ENCODE peak calls at places on chromosomes 7 and 10, in five cellular contexts. B, R, N, F and M are unnamed samples. For H3K9me3, the result is how much of the 10 kb centered on the place peaks cover.

GRCh38 chr10:63003816-63004453 is 129.2 kb upstream of the NRBF2 start:
- DNase-seq in B (no peak), R (no peak), N (no peak), F (no peak), M (no peak)

GRCh38 chr10:68665841-68666240 is 55.2 kb upstream of the CCAR1 start:
- DNase-seq in B (no peak), R (no peak), N (no peak), F (no peak), M (no peak)

GRCh38 chr10:68301790-68302502 is 29.9 kb upstream of the HNRNPH3 start:
- DNase-seq in B (no peak), R (peak), N (peak), F (no peak), M (no peak)

GRCh38 chr7:66380285-66380888 is 175.3 kb downstream of the TPST1 start:
- DNase-seq in B (no peak), R (no peak), N (no peak), F (no peak), M (no peak)

GRCh38 chr10:25061125-25061524 is 44.7 kb downstream of the THNSL1 start:
- DNase-seq in B (no peak), R (no peak), N (no peak), F (no peak), M (no peak)

GRCh38 chr7:144713850-144714249 is 122.0 kb downstream of the TPK1 start:
- DNase-seq in B (no peak), R (no peak), N (no peak), F (no peak), M (no peak)

GRCh38 chr7:94127026-94127425 is 122.9 kb upstream of the BET1 start:
- DNase-seq in B (no peak), R (no peak), N (no peak), F (no peak), M (no peak)

GRCh38 chr7:80027616-80028173 is 106.9 kb upstream of the GNAI1 start:
- DNase-seq in B (no peak), R (no peak), N (no peak), F (no peak), M (no peak)

GRCh38 chr7:143882611-143883078 is 19.3 kb downstream of the TCAF1 start:
- DNase-seq in B (no peak), R (no peak), N (peak), F (no peak), M (peak)

GRCh38 chr7:156820445-156821063 is 72.4 kb downstream of the LMBR1 start:
- DNase-seq in B (no peak), R (peak), N (peak), F (no peak), M (no peak)

GRCh38 chr10:101062231-101063161 is 707 bp downstream of the KAZALD1 start:
- DNase-seq in B (no peak), R (peak), N (peak), F (no peak), M (peak)

GRCh38 chr10:101351017-101351416 is 2.9 kb upstream of the BTRC start:
- DNase-seq in B (no peak), R (no peak), N (no peak), F (no peak), M (no peak)

GRCh38 chr7:118006979-118007378 is 133.7 kb upstream of the CTTNBP2 start:
- DNase-seq in B (no peak), R (no peak), N (no peak), F (no peak), M (no peak)

GRCh38 chr10:71713135-71714040 is 6.2 kb downstream of the C10orf105 start:
- DNase-seq in B (no peak), R (peak), N (no peak), F (no peak), M (peak)

GRCh38 chr7:100079024-100079560 is 2.4 kb downstream of the ZNF3 start:
- DNase-seq in B (no peak), R (no peak), N (no peak), F (no peak), M (no peak)

GRCh38 chr10:25828475-25828874 is 105.6 kb upstream of the MYO3A start:
- DNase-seq in B (no peak), R (no peak), N (no peak), F (no peak), M (no peak)

GRCh38 chr7:136677456-136678365 is 190.7 kb upstream of the CHRM2 start:
- DNase-seq in B (no peak), R (no peak), N (no peak), F (peak), M (no peak)

GRCh38 chr7:24075426-24075810 is 208.6 kb upstream of the NPY start:
- DNase-seq in B (no peak), R (no peak), N (no peak), F (no peak), M (no peak)

GRCh38 chr10:92965314-92965713 is 95.3 kb upstream of the CYP26C1 start:
- DNase-seq in B (peak), R (peak), N (peak), F (no peak), M (no peak)

GRCh38 chr10:117137031-117137910 is 799 bp downstream of the VAX1 start:
- DNase-seq in B (no peak), R (no peak), N (peak), F (no peak), M (no peak)

DNA sequence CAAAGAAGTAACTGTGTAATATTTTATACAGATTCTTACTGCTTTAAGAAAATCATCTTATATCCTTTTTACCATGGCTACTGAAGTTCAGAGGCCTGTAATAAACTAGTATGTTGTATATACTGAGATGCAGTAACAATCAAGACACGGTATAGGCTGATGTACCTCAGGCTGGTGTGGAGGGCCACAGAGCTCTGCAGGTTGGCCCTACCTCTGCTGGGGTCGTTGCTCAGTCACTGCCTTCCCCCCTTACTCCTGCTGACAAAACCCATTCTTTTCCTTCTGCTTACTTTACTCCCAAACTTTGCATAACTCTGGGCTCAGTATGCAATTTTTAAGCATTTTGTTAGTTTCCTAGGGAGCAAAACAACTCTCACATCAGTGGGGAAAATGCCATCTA is 200.2 kb upstream of the FOXP2 start:
- DNase-seq in B (no peak), R (no peak), N (no peak), F (no peak), M (no peak)
- H3K27ac ChIP-seq in B (no peak), R (no peak), N (no peak), F (no peak), M (no peak)

GRCh38 chr10:77675347-77675746 is 37.7 kb upstream of the KCNMA1 start:
- DNase-seq in B (no peak), R (no peak), N (no peak), F (no peak), M (no peak)
- H3K9me3 ChIP-seq in B (under half), R (under half), N (under half), F (under half), M (under half)

DNA sequence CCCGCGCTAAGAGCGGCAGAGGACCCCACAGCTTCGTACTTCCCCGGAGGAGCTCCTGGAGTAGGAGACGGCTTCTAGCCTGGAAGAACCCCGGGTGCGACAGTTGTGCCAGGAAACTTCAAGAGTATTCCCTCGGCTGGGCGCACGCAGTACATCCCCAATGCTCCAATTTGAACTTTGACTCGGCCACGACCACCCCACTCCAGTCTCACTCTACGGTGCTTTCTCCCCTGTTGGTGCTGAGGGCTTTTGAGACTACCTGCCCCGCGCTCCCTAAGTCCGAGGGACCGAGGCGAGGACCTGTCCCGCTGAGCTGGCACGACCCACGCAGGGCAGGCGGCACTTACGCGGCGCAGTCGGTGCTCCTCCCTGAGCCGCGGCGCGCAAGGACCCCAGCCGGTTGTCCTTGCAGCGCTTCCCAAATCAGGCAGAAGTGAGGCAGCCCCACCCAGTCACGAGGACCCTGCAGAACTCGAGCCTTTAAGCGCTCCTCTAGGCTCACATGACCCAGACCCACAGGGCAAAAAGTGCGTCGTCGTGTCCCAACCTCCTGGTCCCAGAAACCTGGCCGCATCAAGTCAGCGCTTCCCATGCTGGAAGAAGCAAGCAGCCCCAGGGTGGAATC is at the start of gene CPVL:
- DNase-seq in B (peak), R (no peak), N (peak), F (no peak), M (peak)
- H3K27ac ChIP-seq in B (no peak), R (no peak), N (no peak), F (no peak), M (peak)

DNA sequence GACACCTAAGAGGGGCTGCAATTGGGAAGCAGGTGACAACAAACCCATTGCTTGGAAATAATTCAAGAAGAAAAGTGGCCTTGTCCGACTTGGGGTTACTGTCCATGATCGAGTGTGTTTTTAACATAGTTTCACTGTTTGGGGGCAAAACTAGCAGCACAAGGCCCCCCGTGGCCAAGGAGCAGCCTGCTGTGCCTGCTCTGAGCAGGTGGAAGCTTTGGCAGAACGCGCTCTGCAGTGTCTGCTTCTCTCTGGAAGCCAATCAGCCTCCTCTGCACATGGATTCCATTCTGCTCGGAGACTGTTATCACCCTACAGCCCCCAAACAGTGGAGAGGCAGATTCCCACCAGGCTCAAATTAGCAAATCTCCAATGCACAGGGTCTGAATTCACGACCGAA is 7.3 kb upstream of the TCERG1L start:
- DNase-seq in B (no peak), R (no peak), N (no peak), F (no peak), M (no peak)
- H3K9me3 ChIP-seq in B (under half), R (under half), N (under half), F (under half), M (under half)

GRCh38 chr10:125247576-125247975 is 87.2 kb upstream of the CTBP2 start:
- DNase-seq in B (no peak), R (no peak), N (no peak), F (no peak), M (no peak)
- H3K27ac ChIP-seq in B (no peak), R (no peak), N (no peak), F (no peak), M (no peak)

DNA sequence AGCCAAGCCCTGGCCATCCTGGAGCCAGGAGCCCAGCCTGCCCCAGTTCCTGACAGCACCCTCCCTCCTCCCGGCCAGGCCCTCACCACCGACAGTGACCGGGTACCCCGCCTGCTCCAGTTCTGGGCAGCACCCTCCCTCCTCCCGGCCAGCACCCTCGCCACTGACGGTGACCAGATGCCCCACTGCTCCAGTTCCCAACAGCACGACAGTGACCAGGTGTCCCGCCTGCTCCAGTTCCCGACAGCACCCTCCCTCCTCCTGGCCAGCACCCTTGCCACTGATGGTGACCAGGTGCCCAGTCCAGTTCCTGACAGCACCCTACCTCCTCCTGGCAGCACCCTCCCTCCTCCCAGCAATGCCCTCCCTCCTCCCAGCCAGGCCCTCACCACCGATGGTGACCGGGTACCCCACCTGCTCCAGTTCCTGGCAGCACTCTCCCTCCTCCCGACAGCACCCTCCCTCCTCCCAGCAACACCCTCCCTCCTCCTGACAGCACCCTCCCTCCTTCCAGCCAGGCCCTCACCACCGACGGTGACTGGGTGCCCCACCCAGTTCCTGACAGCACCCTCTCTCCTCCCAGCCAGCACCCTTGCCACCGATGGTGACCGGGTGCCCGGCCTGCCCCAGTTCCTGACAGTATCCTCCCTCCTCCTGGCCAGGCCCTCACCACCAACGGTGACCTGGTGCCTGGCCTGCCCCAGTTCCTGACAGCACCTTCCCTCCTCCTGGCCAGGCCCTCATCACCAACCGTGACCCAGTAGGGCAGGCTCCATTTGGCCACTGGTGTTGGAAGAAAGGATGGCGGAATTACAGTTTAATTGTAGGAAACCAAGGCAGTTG is 40.3 kb downstream of the VIPR2 start:
- DNase-seq in B (no peak), R (no peak), N (no peak), F (peak), M (peak)
- H3K9me3 ChIP-seq in B (under half), R (under half), N (under half), F (under half), M (under half)

DNA sequence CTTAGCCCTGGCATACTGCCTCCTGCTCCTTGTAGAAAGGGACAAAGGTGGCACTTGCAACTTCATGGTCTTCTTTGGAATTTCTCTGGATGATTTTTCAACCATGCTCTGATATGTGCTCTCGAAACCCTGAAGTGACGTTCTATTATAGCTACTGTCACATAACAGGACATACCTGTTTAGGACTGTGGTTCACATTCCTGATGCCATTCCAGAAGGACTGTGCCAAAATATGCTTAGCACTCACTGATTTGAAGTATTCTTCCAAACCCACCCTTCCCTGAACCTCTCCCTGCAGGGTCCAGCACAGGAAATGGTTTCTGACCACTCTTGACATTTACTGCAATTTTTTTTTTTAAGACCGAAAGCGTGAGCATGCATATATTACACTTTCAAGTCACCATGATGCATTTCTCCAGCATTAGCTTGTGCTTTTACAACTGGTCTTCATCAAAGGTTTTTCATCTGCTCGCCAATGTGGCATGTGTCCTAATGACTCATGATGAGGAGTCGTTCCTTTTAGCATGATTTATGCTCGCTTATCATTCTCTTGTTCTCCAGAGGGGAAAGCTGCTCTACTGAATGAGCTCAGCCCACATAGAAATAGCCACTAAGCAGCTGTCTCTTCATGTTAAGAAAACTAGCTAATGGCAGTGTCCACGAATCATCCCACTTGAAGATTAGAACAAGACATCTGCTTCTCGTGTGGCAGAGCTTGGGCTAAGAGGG is 135.2 kb downstream of the ADAM12 start:
- DNase-seq in B (no peak), R (no peak), N (no peak), F (no peak), M (no peak)
- H3K27ac ChIP-seq in B (no peak), R (no peak), N (no peak), F (peak), M (no peak)